ENCODE peak calls at places on chromosomes 7 and 10, in eight cellular contexts. One of them, this sample, is unnamed. For H3K27me3, the result is how much of the 10 kb centered on the place peaks cover.

GRCh38 chr7:26376208-26376917 is 84.7 kb downstream of the SNX10 start:
- DNase-seq in cardiac muscle cell: peak
- DNase-seq in Peyer's patch: peak
- DNase-seq in SK-N-SH: peak
- DNase-seq in MM.1S: peak
- DNase-seq in pancreas: peak
- DNase-seq in PC-9: peak
- DNase-seq in left ventricle myocardium inferior: peak
- DNase-seq in this sample: no peak

GRCh38 chr10:114044251-114045070 is 795 bp downstream of the ADRB1 start:
- DNase-seq in left ventricle myocardium inferior: peak
- DNase-seq in cardiac muscle cell: no peak
- DNase-seq in SK-N-SH: peak
- DNase-seq in Peyer's patch: peak
- DNase-seq in MM.1S: no peak
- DNase-seq in PC-9: no peak
- DNase-seq in pancreas: no peak
- DNase-seq in this sample: no peak

GRCh38 chr10:110147961-110148360 is 59.4 kb upstream of the MXI1 start:
- DNase-seq in cardiac muscle cell: no peak
- DNase-seq in pancreas: no peak
- DNase-seq in SK-N-SH: no peak
- DNase-seq in left ventricle myocardium inferior: no peak
- DNase-seq in PC-9: no peak
- DNase-seq in Peyer's patch: no peak
- DNase-seq in MM.1S: no peak
- DNase-seq in this sample: no peak

GRCh38 chr7:91710896-91711295 is 169.6 kb downstream of the MTERF1 start:
- DNase-seq in PC-9: no peak
- DNase-seq in cardiac muscle cell: no peak
- DNase-seq in Peyer's patch: no peak
- DNase-seq in left ventricle myocardium inferior: no peak
- DNase-seq in pancreas: no peak
- DNase-seq in MM.1S: no peak
- DNase-seq in SK-N-SH: no peak
- DNase-seq in this sample: no peak

GRCh38 chr7:45709168-45710034 is 135.2 kb downstream of the ADCY1 start:
- DNase-seq in cardiac muscle cell: no peak
- DNase-seq in pancreas: no peak
- DNase-seq in MM.1S: no peak
- DNase-seq in Peyer's patch: peak
- DNase-seq in PC-9: no peak
- DNase-seq in SK-N-SH: no peak
- DNase-seq in left ventricle myocardium inferior: peak
- DNase-seq in this sample: no peak

GRCh38 chr7:157684157-157684595 is 347.4 kb downstream of the DNAJB6 start:
- DNase-seq in SK-N-SH: peak
- DNase-seq in left ventricle myocardium inferior: no peak
- DNase-seq in pancreas: no peak
- DNase-seq in MM.1S: no peak
- DNase-seq in Peyer's patch: peak
- DNase-seq in PC-9: no peak
- DNase-seq in cardiac muscle cell: no peak
- DNase-seq in this sample: no peak

GRCh38 chr10:74135452-74135851 is 15.2 kb downstream of the AP3M1 start:
- DNase-seq in Peyer's patch: no peak
- DNase-seq in left ventricle myocardium inferior: no peak
- DNase-seq in MM.1S: no peak
- DNase-seq in pancreas: no peak
- DNase-seq in cardiac muscle cell: no peak
- DNase-seq in PC-9: no peak
- DNase-seq in SK-N-SH: no peak
- DNase-seq in this sample: no peak

GRCh38 chr7:24233386-24233785 is 50.6 kb upstream of the NPY start:
- DNase-seq in PC-9: no peak
- DNase-seq in cardiac muscle cell: no peak
- DNase-seq in left ventricle myocardium inferior: no peak
- DNase-seq in Peyer's patch: no peak
- DNase-seq in pancreas: no peak
- DNase-seq in SK-N-SH: no peak
- DNase-seq in MM.1S: no peak
- DNase-seq in this sample: no peak

GRCh38 chr7:100515072-100515532 is 23.9 kb upstream of the AGFG2 start:
- DNase-seq in cardiac muscle cell: no peak
- DNase-seq in MM.1S: no peak
- DNase-seq in Peyer's patch: no peak
- DNase-seq in PC-9: no peak
- DNase-seq in left ventricle myocardium inferior: no peak
- DNase-seq in pancreas: no peak
- DNase-seq in SK-N-SH: no peak
- DNase-seq in this sample: peak

GRCh38 chr7:156612930-156613329 is 27.6 kb upstream of the RNF32 start:
- DNase-seq in SK-N-SH: no peak
- DNase-seq in Peyer's patch: no peak
- DNase-seq in pancreas: no peak
- DNase-seq in MM.1S: peak
- DNase-seq in left ventricle myocardium inferior: no peak
- DNase-seq in cardiac muscle cell: no peak
- DNase-seq in PC-9: no peak
- DNase-seq in this sample: no peak

GRCh38 chr7:37771342-37771741 is 77.1 kb upstream of the NME8 start:
- DNase-seq in SK-N-SH: no peak
- DNase-seq in MM.1S: no peak
- DNase-seq in left ventricle myocardium inferior: no peak
- DNase-seq in PC-9: no peak
- DNase-seq in pancreas: no peak
- DNase-seq in Peyer's patch: no peak
- DNase-seq in cardiac muscle cell: no peak
- DNase-seq in this sample: no peak

GRCh38 chr10:129932996-129933395 is 31.1 kb downstream of the EBF3 start:
- DNase-seq in MM.1S: no peak
- DNase-seq in Peyer's patch: no peak
- DNase-seq in cardiac muscle cell: no peak
- DNase-seq in SK-N-SH: no peak
- DNase-seq in left ventricle myocardium inferior: peak
- DNase-seq in PC-9: no peak
- DNase-seq in pancreas: no peak
- DNase-seq in this sample: no peak

GRCh38 chr10:129932182-129932581 is 31.9 kb downstream of the EBF3 start:
- DNase-seq in MM.1S: no peak
- DNase-seq in PC-9: no peak
- DNase-seq in SK-N-SH: no peak
- DNase-seq in left ventricle myocardium inferior: no peak
- DNase-seq in cardiac muscle cell: no peak
- DNase-seq in Peyer's patch: peak
- DNase-seq in pancreas: no peak
- DNase-seq in this sample: no peak

GRCh38 chr10:129927351-129928120 is 36.5 kb downstream of the EBF3 start:
- DNase-seq in Peyer's patch: peak
- DNase-seq in MM.1S: no peak
- DNase-seq in PC-9: no peak
- DNase-seq in SK-N-SH: no peak
- DNase-seq in left ventricle myocardium inferior: peak
- DNase-seq in cardiac muscle cell: no peak
- DNase-seq in pancreas: no peak
- DNase-seq in this sample: no peak

GRCh38 chr10:129926066-129927055 is 37.7 kb downstream of the EBF3 start:
- DNase-seq in pancreas: no peak
- DNase-seq in MM.1S: no peak
- DNase-seq in PC-9: no peak
- DNase-seq in left ventricle myocardium inferior: no peak
- DNase-seq in Peyer's patch: peak
- DNase-seq in SK-N-SH: no peak
- DNase-seq in cardiac muscle cell: no peak
- DNase-seq in this sample: no peak

DNA sequence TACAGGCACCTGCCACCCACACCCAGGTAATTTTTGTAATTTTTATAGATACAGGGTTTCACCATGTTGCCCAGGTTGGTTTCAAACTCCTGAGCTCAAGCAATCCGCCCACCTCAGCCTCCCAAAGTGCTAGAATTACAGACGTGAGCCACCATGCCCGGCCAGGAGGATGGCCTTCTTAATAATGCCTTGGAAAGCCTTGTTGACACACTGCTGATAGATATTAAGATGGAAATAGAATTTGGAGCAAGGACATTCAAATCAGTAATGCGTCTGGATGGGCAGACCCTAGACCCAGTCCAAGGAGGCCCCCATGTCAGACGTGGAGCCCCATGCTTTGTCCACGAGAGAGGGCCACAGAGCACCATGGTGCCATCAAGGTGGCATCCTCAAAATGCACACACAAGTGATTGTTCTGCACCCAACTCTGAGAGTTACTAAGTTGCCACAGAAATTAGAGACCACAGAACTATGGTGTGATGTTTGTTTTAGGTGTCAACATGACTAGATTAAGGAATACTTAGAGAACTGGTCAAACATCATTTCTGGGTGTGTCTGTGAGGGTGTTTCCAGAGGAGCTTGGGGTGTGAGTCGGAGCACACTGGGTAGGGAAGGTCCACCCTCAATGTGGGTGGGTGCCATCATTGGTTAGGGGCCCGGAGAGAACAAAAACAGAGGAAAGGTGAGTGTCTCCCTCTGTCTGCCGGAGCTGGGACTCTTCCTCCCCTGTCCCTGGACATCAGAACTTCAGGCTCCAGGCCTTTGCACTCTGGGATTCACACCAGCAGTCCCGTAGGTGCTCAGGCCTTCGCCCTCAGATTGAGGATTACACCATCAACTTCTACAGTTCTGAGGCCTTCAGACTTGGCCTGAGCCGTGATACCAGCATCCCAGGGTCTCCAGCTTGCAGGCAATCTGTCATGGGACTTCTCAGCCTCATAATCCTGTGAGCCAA is 34.5 kb downstream of the EBF3 start:
- DNase-seq in Peyer's patch: peak
- DNase-seq in cardiac muscle cell: no peak
- DNase-seq in pancreas: no peak
- DNase-seq in SK-N-SH: no peak
- DNase-seq in MM.1S: no peak
- DNase-seq in left ventricle myocardium inferior: peak
- DNase-seq in PC-9: no peak
- DNase-seq in this sample: no peak
- TF ChIP-seq CTCF in Peyer's patch: no peak
- TF ChIP-seq CTCF in cardiac muscle cell: peak
- TF ChIP-seq CTCF in pancreas: no peak
- TF ChIP-seq CTCF in SK-N-SH: no peak
- TF ChIP-seq CTCF in MM.1S: no peak
- TF ChIP-seq CTCF in left ventricle myocardium inferior: peak
- TF ChIP-seq CTCF in PC-9: no peak
- TF ChIP-seq CTCF in this sample: no peak

DNA sequence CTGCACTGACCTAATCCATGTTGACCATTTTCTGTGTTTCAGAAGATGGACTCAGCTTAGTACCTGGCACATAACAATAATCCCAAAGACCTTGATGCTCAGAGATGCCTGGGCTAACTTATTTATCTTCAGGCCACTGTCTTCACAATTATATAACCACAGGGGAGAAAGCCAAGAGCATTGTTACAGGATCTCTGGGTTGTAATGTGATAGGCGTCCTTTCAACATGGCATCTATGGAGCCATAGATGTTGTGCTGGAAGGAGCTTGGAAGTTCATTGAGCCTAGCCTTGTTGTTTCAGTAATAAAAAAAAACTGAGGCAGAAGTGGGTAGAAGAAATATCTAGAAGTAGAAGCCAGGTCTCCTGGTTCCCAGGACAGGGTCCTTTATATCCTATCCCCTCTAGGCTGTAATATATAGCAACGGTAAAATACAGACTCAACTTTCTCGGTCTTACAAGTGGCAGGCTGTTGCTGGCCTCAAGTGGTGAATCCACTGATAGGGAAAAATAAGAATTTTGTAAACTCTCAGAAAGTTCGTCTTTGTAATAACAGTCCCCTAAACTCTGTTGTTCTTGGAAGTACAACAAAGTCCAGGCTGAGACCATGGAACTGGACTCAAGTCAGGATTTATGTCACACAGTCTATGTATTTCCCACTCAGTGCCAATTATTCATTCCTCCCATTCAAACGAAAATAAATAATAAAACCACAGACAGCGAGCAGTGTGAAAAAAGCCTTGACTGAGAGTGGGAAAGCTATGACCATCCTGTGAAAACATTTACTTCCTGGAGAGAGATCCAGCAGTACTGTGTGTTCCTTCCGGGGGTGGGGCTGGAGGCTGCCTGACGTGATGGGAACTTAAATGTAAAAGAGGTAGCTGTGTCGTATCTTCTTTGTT is 277.6 kb downstream of the REEP3 start:
- DNase-seq in MM.1S: no peak
- DNase-seq in left ventricle myocardium inferior: peak
- DNase-seq in cardiac muscle cell: no peak
- DNase-seq in PC-9: no peak
- DNase-seq in SK-N-SH: no peak
- DNase-seq in pancreas: peak
- DNase-seq in Peyer's patch: no peak
- DNase-seq in this sample: peak
- H3K4me3 ChIP-seq in MM.1S: no peak
- H3K4me3 ChIP-seq in left ventricle myocardium inferior: peak
- H3K4me3 ChIP-seq in cardiac muscle cell: no peak
- H3K4me3 ChIP-seq in PC-9: no peak
- H3K4me3 ChIP-seq in SK-N-SH: no peak
- H3K4me3 ChIP-seq in pancreas: no peak
- H3K4me3 ChIP-seq in Peyer's patch: no peak
- H3K4me3 ChIP-seq in this sample: no peak

GRCh38 chr10:47323087-47323486 is 833 bp downstream of the GDF2 start:
- DNase-seq in pancreas: no peak
- DNase-seq in MM.1S: no peak
- DNase-seq in cardiac muscle cell: no peak
- DNase-seq in SK-N-SH: no peak
- DNase-seq in Peyer's patch: no peak
- DNase-seq in left ventricle myocardium inferior: no peak
- DNase-seq in PC-9: no peak
- DNase-seq in this sample: no peak
- H3K27me3 ChIP-seq in pancreas: under half
- H3K27me3 ChIP-seq in MM.1S: under half
- H3K27me3 ChIP-seq in cardiac muscle cell: under half
- H3K27me3 ChIP-seq in SK-N-SH: under half
- H3K27me3 ChIP-seq in Peyer's patch: under half
- H3K27me3 ChIP-seq in left ventricle myocardium inferior: under half
- H3K27me3 ChIP-seq in PC-9: under half
- H3K27me3 ChIP-seq in this sample: under half

DNA sequence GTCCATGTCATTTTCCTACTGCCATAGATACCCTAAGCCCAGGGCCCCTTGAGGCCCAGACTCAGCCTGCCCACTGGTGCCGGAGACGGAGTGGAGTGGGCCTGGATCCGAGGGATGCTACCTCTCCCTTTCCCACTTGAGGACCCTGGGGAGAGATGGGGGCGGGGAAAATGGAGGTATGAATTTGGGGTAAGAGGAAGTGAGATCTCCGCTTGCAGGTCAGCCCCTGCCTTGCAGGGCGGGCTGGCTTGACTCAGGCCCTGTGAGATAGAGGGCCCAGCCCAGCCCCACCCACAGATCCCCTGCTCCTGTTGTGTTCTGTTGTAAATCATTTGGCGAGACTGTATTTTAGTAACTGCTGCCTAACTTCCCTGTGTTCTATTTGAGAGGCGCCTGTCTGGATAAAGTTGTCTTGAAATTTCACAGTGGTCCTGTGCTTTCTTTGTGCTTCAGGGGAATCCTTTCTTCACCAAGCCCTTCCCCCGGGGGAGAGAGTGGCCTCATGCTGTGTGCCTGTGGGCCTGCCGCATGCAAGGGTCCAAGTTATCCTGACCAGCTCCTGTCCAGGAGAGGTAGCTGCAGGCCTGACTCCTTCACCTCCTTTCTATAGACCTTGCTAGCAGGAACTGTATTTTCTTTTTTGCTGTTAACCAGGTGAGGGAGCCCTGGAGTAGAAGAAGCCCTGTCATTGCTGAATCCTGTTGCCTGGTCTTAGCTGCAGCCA is 13.3 kb downstream of the YKT6 start:
- DNase-seq in Peyer's patch: peak
- DNase-seq in MM.1S: peak
- DNase-seq in left ventricle myocardium inferior: no peak
- DNase-seq in pancreas: no peak
- DNase-seq in SK-N-SH: peak
- DNase-seq in cardiac muscle cell: peak
- DNase-seq in PC-9: no peak
- DNase-seq in this sample: peak
- TF ChIP-seq CTCF in Peyer's patch: peak
- TF ChIP-seq CTCF in MM.1S: peak
- TF ChIP-seq CTCF in left ventricle myocardium inferior: peak
- TF ChIP-seq CTCF in pancreas: no peak
- TF ChIP-seq CTCF in SK-N-SH: peak
- TF ChIP-seq CTCF in cardiac muscle cell: peak
- TF ChIP-seq CTCF in PC-9: peak
- TF ChIP-seq CTCF in this sample: peak